ENCODE peak calls at places on chromosomes 13 and 19, in six cellular contexts. E is neural progenitor cell, W is HCT116, H is GM23338, N is hepatocyte, K is SK-N-SH. A is an unnamed sample. For H3K4me1, the result is how much of the 10 kb centered on the place peaks cover.

GRCh38 chr13:27374650-27375049 is 49.8 kb upstream of the GTF3A start:
- DNase-seq in K (peak), E (peak), H (peak), W (peak), N (peak), A (peak)

GRCh38 chr13:81686877-81687276 is 1346.0 kb upstream of the SPRY2 start:
- DNase-seq in E (no peak), N (no peak), W (no peak), K (peak), H (no peak), A (no peak)

GRCh38 chr19:22945560-22945959 is 57.4 kb downstream of the ZNF728 start:
- DNase-seq in K (no peak), N (no peak), E (peak), W (peak), H (peak), A (peak)

GRCh38 chr19:21603431-21604153 is 98.2 kb downstream of the ZNF429 start:
- DNase-seq in N (no peak), H (peak), E (no peak), W (no peak), K (no peak), A (no peak)

GRCh38 chr13:24272452-24273161 is 36.8 kb upstream of the C1QTNF9 start:
- DNase-seq in K (peak), W (no peak), N (no peak), H (no peak), E (no peak), A (no peak)

GRCh38 chr13:79457390-79457789 is 23.6 kb upstream of the NDFIP2 start:
- DNase-seq in K (no peak), W (no peak), N (no peak), H (no peak), E (no peak), A (no peak)

GRCh38 chr13:24882665-24883064 is 118.7 kb downstream of the RNF17 start:
- DNase-seq in N (no peak), K (no peak), W (no peak), E (no peak), H (no peak), A (no peak)

GRCh38 chr13:42699922-42700321 is 81.5 kb upstream of the FAM216B start:
- DNase-seq in H (no peak), E (no peak), W (no peak), K (no peak), N (no peak), A (no peak)

GRCh38 chr19:1324249-1324791 is 38.6 kb downstream of the EFNA2 start:
- DNase-seq in H (no peak), K (no peak), E (no peak), W (no peak), N (no peak), A (no peak)

GRCh38 chr19:29712744-29713516 is 2.1 kb downstream of the C19orf12 start:
- DNase-seq in K (no peak), W (no peak), N (no peak), H (no peak), E (no peak), A (no peak)

GRCh38 chr19:1412995-1413889 is 5.9 kb downstream of the DAZAP1 start:
- DNase-seq in E (no peak), W (no peak), N (no peak), K (no peak), H (no peak), A (no peak)

GRCh38 chr19:16825312-16826168 is 3.7 kb upstream of the SIN3B start:
- DNase-seq in N (peak), K (peak), E (peak), H (peak), W (no peak), A (no peak)

GRCh38 chr13:69306766-69307165 is 800.9 kb upstream of the ATXN8OS start:
- DNase-seq in N (no peak), E (no peak), W (no peak), K (no peak), H (peak), A (no peak)

GRCh38 chr19:14135985-14136508 is 342 bp downstream of the ASF1B start:
- DNase-seq in K (no peak), H (no peak), N (no peak), E (no peak), W (no peak), A (no peak)

GRCh38 chr13:37869756-37870488 is at the start of gene TRPC4:
- DNase-seq in E (peak), N (peak), K (peak), H (peak), W (no peak), A (no peak)

GRCh38 chr19:31885280-31885853 is 460.0 kb upstream of the ZNF507 start:
- DNase-seq in E (no peak), K (no peak), N (no peak), W (no peak), H (no peak), A (no peak)

GRCh38 chr13:20415694-20416107 is 110.0 kb downstream of the CRYL1 start:
- DNase-seq in N (no peak), E (no peak), H (peak), K (no peak), W (no peak), A (no peak)

GRCh38 chr13:37679043-37679442 is 80.5 kb upstream of the POSTN start:
- DNase-seq in N (no peak), H (no peak), K (no peak), W (no peak), E (no peak), A (no peak)

GRCh38 chr13:76882431-76882830 is 3.8 kb downstream of the KCTD12 start:
- DNase-seq in K (no peak), N (no peak), W (no peak), H (no peak), E (no peak), A (no peak)

GRCh38 chr13:94154362-94154761 is 325.1 kb downstream of the DCT start:
- DNase-seq in H (no peak), N (no peak), E (no peak), W (no peak), K (no peak), A (no peak)

GRCh38 chr19:6164906-6165531 is 29.6 kb downstream of the ACSBG2 start:
- DNase-seq in N (no peak), K (no peak), W (no peak), H (no peak), E (no peak), A (no peak)

GRCh38 chr13:49046002-49046401 is 70.3 kb downstream of the FNDC3A start:
- DNase-seq in H (no peak), N (no peak), E (no peak), W (no peak), K (no peak), A (no peak)

GRCh38 chr19:55467236-55468053 is 2.9 kb upstream of the C19orf85 start:
- DNase-seq in W (no peak), E (peak), K (peak), N (peak), H (peak), A (peak)

GRCh38 chr19:39507715-39508364 is 7.1 kb upstream of the SELENOV start:
- DNase-seq in E (peak), W (no peak), K (no peak), H (no peak), N (no peak), A (no peak)

GRCh38 chr19:4742717-4743646 is 19.3 kb upstream of the DPP9 start:
- DNase-seq in K (peak), E (peak), W (no peak), N (no peak), H (peak), A (no peak)

GRCh38 chr19:29303707-29304090 is 90.7 kb upstream of the UQCRFS1 start:
- DNase-seq in E (no peak), H (no peak), W (no peak), N (no peak), K (no peak), A (no peak)

GRCh38 chr13:113152894-113153809 is 5.3 kb upstream of the PROZ start:
- DNase-seq in K (peak), E (peak), W (no peak), H (peak), N (peak), A (peak)

GRCh38 chr19:801030-801860 is 4.0 kb downstream of the PTBP1 start:
- DNase-seq in K (peak), N (no peak), W (no peak), E (no peak), H (peak), A (no peak)

GRCh38 chr19:21133633-21134032 is 8.2 kb upstream of the ZNF431 start:
- DNase-seq in H (no peak), N (no peak), K (no peak), E (no peak), W (no peak), A (no peak)

GRCh38 chr19:42389899-42390298 is at the start of gene CNFN:
- DNase-seq in H (no peak), N (no peak), W (no peak), E (no peak), K (no peak), A (no peak)

DNA sequence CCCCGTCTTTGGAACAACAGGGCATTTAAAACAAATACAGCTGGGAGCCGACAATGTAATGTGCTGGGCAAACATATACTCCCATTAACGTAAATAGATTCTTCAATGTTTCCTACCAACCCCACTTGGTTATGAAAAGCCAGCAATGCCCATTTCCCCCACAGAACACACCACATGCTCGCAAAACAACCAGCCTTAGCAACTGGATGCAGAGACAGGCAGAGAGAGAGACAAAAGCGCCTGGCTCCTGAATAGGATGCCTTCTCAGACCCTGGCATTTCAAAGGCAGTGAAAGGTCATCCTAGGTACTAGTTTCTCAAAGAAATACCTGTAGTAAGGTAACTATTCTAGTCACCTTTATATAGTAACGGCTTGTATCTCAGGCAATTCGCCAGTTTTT is 462.9 kb downstream of the ITGBL1 start:
- DNase-seq in E (peak), W (no peak), H (peak), N (no peak), K (peak), A (no peak)
- H3K4me2 ChIP-seq in E (peak), W (no peak), H (peak), N (no peak), K (no peak), A (no peak)

GRCh38 chr19:50357178-50358100 is 8.0 kb downstream of the NAPSA start:
- DNase-seq in K (peak), W (no peak), H (peak), E (peak), N (peak), A (peak)
- H3K4me1 ChIP-seq in K (under half), W (under half), H (under half), E (under half), N (under half), A (under half)

DNA sequence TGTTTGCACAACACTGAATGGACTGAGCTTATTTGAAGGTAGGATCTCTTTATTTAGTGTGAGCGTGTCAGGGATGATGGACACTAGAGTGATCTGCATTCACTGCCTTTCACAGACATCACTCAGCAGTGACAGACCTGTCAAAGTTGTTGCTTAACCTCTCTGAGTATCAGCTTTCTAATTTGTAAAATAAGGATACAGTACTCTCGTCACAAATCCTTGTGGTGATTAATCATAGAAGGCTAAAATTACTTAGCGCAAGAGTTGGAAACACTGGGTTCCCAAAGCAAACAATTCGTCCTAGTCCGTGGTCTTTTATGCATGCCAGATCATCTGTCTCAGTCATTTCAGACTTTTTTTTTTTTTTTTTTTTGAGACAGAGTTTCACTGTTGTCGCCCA is 16.6 kb downstream of the CARD8 start:
- DNase-seq in K (no peak), E (no peak), W (no peak), N (no peak), H (no peak), A (no peak)
- TF ChIP-seq EZH2phosphoT487 in K (no peak), E (no peak), W (no peak), N (no peak), H (no peak), A (no peak)

GRCh38 chr13:51577690-51578089 is 6.6 kb upstream of the WDFY2 start:
- DNase-seq in W (no peak), E (no peak), H (no peak), N (no peak), K (no peak), A (no peak)
- H3K4me2 ChIP-seq in W (no peak), E (no peak), H (no peak), N (no peak), K (no peak), A (no peak)

DNA sequence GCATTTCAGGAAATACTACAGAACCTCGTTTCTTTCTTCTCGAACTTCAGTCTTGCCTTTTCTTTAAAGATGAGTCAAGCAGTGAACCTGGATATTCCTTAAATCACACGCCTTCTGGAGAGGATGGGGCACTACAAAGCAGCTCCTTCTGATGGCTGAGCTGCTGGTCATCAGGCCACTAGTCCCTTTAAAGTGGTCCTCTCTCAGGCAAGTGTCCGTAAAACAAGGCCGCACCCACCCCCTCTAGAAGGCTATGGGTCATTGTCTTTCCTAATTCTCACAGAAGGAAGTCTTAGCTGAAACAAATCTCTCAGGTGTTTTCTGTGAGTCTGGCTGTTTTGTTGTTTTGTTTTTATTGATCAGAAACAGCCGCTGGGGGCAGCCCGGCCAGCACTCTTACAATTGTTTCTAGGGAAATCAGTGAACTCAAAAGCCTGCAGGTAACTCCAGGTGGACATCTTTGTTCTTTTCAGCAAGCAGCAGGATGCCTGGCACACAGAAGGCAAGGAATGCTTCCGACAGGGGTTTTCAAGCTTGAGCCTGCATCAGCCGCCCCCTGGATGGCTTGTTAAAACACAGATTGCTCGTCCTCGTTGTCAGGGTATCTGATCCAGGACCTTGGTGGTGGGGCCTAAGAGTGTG is 45.4 kb downstream of the MBNL2 start:
- DNase-seq in K (no peak), H (peak), W (no peak), N (no peak), E (peak), A (no peak)
- H3K4me1 ChIP-seq in K (under half), H (under half), W (half or more), N (under half), E (under half), A (under half)

GRCh38 chr19:33404916-33405315 is 31.4 kb downstream of the CEBPG start:
- DNase-seq in K (no peak), N (no peak), E (no peak), H (no peak), W (no peak), A (no peak)
- TF ChIP-seq EZH2phosphoT487 in K (no peak), N (no peak), E (no peak), H (no peak), W (no peak), A (no peak)

GRCh38 chr13:63435668-63436275 is 2020.1 kb upstream of the PCDH20 start:
- DNase-seq in N (peak), E (no peak), K (no peak), H (no peak), W (peak), A (no peak)
- H3K4me2 ChIP-seq in N (no peak), E (no peak), K (peak), H (no peak), W (no peak), A (no peak)

DNA sequence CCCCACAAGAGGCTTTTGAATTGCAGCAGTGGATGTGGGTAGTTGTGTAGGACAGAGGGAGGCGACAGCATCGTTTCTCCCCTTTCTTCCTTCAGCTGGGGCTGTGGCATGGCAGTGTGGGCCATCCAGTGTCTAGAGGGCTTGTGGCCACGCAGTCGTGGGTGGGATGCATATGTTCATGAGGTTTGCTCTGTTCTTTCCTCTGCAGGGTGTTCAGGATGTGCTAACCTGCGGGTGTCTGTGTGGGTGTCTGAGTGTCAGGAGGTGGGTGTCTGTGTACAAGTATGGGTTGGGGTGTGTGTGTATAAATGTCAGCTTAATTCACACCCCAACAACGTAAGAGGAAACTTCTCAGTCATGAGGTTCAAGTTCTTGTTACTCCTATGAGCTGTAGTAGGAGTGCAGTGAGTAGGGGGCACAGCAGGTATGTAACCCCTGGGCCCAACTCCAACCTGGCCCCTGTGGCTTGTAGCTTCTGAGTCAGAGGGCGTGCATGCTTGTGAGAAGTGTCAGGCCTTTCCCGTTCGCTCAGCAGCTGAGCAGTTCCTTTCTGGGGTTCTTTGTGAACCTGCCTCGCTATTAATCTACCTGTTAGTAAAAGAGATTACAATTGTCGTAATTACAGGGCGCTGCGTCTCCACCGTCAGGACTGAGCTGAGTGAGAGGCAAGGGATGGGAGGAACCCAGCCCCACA is 49.0 kb downstream of the NFIX start:
- DNase-seq in H (no peak), K (no peak), N (no peak), E (no peak), W (no peak), A (no peak)
- H3K4me1 ChIP-seq in H (under half), K (under half), N (under half), E (under half), W (under half), A (under half)

GRCh38 chr19:2474232-2475017 is 1.5 kb upstream of the GADD45B start:
- DNase-seq in E (peak), H (peak), K (peak), W (no peak), N (peak), A (peak)
- TF ChIP-seq EZH2phosphoT487 in E (no peak), H (no peak), K (no peak), W (no peak), N (no peak), A (no peak)